ENCODE peak calls at places on chromosomes 6 and 20, in nine cellular contexts. One of them, this sample, is unnamed.

GRCh38 chr20:208937-209566 is 18.0 kb upstream of the DEFB129 start:
- DNase-seq in HCT116: peak; percentile 38
- DNase-seq in GM23338: peak; percentile 60
- DNase-seq in neural progenitor cell: peak; percentile 53
- DNase-seq in OCI-LY7: peak; percentile 53
- DNase-seq in GM23248: peak; percentile 83
- DNase-seq in MM.1S: peak; percentile 55
- DNase-seq in SK-N-SH: peak; percentile 41
- DNase-seq in hepatocyte: peak; percentile 65
- DNase-seq in this sample: peak; percentile 78

GRCh38 chr6:133757330-133757729 is 131.6 kb upstream of the TCF21 start:
- DNase-seq in HCT116: no peak
- DNase-seq in GM23338: no peak
- DNase-seq in neural progenitor cell: no peak
- DNase-seq in OCI-LY7: no peak
- DNase-seq in GM23248: peak; percentile 37
- DNase-seq in MM.1S: no peak
- DNase-seq in SK-N-SH: no peak
- DNase-seq in hepatocyte: no peak
- DNase-seq in this sample: no peak

GRCh38 chr6:3289664-3290055 is 30.9 kb downstream of the PSMG4 start:
- DNase-seq in HCT116: no peak
- DNase-seq in GM23338: no peak
- DNase-seq in neural progenitor cell: no peak
- DNase-seq in OCI-LY7: no peak
- DNase-seq in GM23248: no peak
- DNase-seq in MM.1S: no peak
- DNase-seq in SK-N-SH: no peak
- DNase-seq in hepatocyte: no peak
- DNase-seq in this sample: no peak

GRCh38 chr6:145151624-145152023 is 583.7 kb downstream of the EPM2A start:
- DNase-seq in HCT116: no peak
- DNase-seq in GM23338: no peak
- DNase-seq in neural progenitor cell: no peak
- DNase-seq in OCI-LY7: no peak
- DNase-seq in GM23248: no peak
- DNase-seq in MM.1S: no peak
- DNase-seq in SK-N-SH: no peak
- DNase-seq in hepatocyte: no peak
- DNase-seq in this sample: peak; percentile 47

GRCh38 chr20:43397147-43397546 is 60.5 kb upstream of the SRSF6 start:
- DNase-seq in HCT116: no peak
- DNase-seq in GM23338: no peak
- DNase-seq in neural progenitor cell: no peak
- DNase-seq in OCI-LY7: no peak
- DNase-seq in GM23248: peak; percentile 32
- DNase-seq in MM.1S: no peak
- DNase-seq in SK-N-SH: no peak
- DNase-seq in hepatocyte: no peak
- DNase-seq in this sample: no peak

GRCh38 chr6:16722616-16723015 is 38.6 kb downstream of the ATXN1 start:
- DNase-seq in HCT116: no peak
- DNase-seq in GM23338: no peak
- DNase-seq in neural progenitor cell: no peak
- DNase-seq in OCI-LY7: no peak
- DNase-seq in GM23248: no peak
- DNase-seq in MM.1S: no peak
- DNase-seq in SK-N-SH: no peak
- DNase-seq in hepatocyte: no peak
- DNase-seq in this sample: peak; percentile 73

GRCh38 chr6:132101550-132101949 is 150.4 kb upstream of the CCN2 start:
- DNase-seq in HCT116: no peak
- DNase-seq in GM23338: no peak
- DNase-seq in neural progenitor cell: no peak
- DNase-seq in OCI-LY7: no peak
- DNase-seq in GM23248: no peak
- DNase-seq in MM.1S: no peak
- DNase-seq in SK-N-SH: no peak
- DNase-seq in hepatocyte: no peak
- DNase-seq in this sample: no peak

GRCh38 chr6:38713812-38714211 is 1.3 kb upstream of the DNAH8 start:
- DNase-seq in HCT116: no peak
- DNase-seq in GM23338: peak; percentile 35
- DNase-seq in neural progenitor cell: no peak
- DNase-seq in OCI-LY7: no peak
- DNase-seq in GM23248: no peak
- DNase-seq in MM.1S: peak; percentile 48
- DNase-seq in SK-N-SH: no peak
- DNase-seq in hepatocyte: no peak
- DNase-seq in this sample: peak; percentile 80

GRCh38 chr6:102742033-102742432 is 1348.5 kb downstream of the GRIK2 start:
- DNase-seq in HCT116: no peak
- DNase-seq in GM23338: peak; percentile 30
- DNase-seq in neural progenitor cell: no peak
- DNase-seq in OCI-LY7: no peak
- DNase-seq in GM23248: no peak
- DNase-seq in MM.1S: no peak
- DNase-seq in SK-N-SH: no peak
- DNase-seq in hepatocyte: no peak
- DNase-seq in this sample: peak; percentile 74

GRCh38 chr6:31541059-31541657 is 645 bp downstream of the DDX39B start:
- DNase-seq in HCT116: no peak
- DNase-seq in GM23338: peak; percentile 72
- DNase-seq in neural progenitor cell: peak; percentile 53
- DNase-seq in OCI-LY7: peak; percentile 83
- DNase-seq in GM23248: peak; percentile 81
- DNase-seq in MM.1S: peak; percentile 64
- DNase-seq in SK-N-SH: peak; percentile 52
- DNase-seq in hepatocyte: peak; percentile 74
- DNase-seq in this sample: peak; percentile 37

GRCh38 chr6:82624251-82624650 is 260.6 kb downstream of the TPBG start:
- DNase-seq in HCT116: no peak
- DNase-seq in GM23338: no peak
- DNase-seq in neural progenitor cell: no peak
- DNase-seq in OCI-LY7: no peak
- DNase-seq in GM23248: no peak
- DNase-seq in MM.1S: no peak
- DNase-seq in SK-N-SH: no peak
- DNase-seq in hepatocyte: no peak
- DNase-seq in this sample: no peak

GRCh38 chr6:131693384-131693783 is 7.8 kb downstream of the OR2A4 start:
- DNase-seq in HCT116: no peak
- DNase-seq in GM23338: no peak
- DNase-seq in neural progenitor cell: no peak
- DNase-seq in OCI-LY7: no peak
- DNase-seq in GM23248: no peak
- DNase-seq in MM.1S: no peak
- DNase-seq in SK-N-SH: no peak
- DNase-seq in hepatocyte: no peak
- DNase-seq in this sample: no peak

GRCh38 chr6:155130161-155130853 is 133.5 kb upstream of the CLDN20 start:
- DNase-seq in HCT116: no peak
- DNase-seq in GM23338: no peak
- DNase-seq in neural progenitor cell: no peak
- DNase-seq in OCI-LY7: no peak
- DNase-seq in GM23248: peak; percentile 32
- DNase-seq in MM.1S: no peak
- DNase-seq in SK-N-SH: no peak
- DNase-seq in hepatocyte: no peak
- DNase-seq in this sample: peak; percentile 26

GRCh38 chr6:41469156-41469950 is 76.8 kb upstream of the FOXP4 start:
- DNase-seq in HCT116: no peak
- DNase-seq in GM23338: no peak
- DNase-seq in neural progenitor cell: peak; percentile 47
- DNase-seq in OCI-LY7: no peak
- DNase-seq in GM23248: no peak
- DNase-seq in MM.1S: no peak
- DNase-seq in SK-N-SH: no peak
- DNase-seq in hepatocyte: peak; percentile 5
- DNase-seq in this sample: no peak

DNA sequence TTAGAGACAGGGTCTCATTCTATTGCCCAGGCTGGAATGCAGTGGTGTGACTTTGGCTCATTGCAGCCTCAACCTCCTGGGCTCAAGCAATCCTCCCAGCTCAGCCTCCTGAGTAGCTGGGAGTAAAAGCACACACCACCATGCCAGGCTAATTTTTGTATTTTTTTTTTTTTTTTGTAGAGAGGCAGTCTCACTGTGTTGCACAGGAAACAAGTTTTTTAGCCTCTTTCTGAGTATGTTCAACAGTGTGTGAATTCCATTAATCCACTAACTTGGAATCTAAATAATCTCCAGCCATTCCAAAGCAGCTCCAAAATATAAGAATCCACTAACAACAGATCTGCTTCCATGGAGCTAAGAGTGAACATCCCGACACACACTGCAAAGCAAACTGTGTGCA is 265.1 kb downstream of the HIVEP2 start:
- DNase-seq in HCT116: no peak
- DNase-seq in GM23338: no peak
- DNase-seq in neural progenitor cell: no peak
- DNase-seq in OCI-LY7: no peak
- DNase-seq in GM23248: no peak
- DNase-seq in MM.1S: no peak
- DNase-seq in SK-N-SH: no peak
- DNase-seq in hepatocyte: no peak
- DNase-seq in this sample: no peak
- H3K4me2 ChIP-seq in HCT116: no peak overlapping the region
- H3K4me2 ChIP-seq in GM23338: no peak overlapping the region
- H3K4me2 ChIP-seq in neural progenitor cell: no peak overlapping the region
- H3K4me2 ChIP-seq in OCI-LY7: no peak overlapping the region
- H3K4me2 ChIP-seq in GM23248: peak overlapping the region; percentile 41
- H3K4me2 ChIP-seq in MM.1S: no peak overlapping the region
- H3K4me2 ChIP-seq in SK-N-SH: no peak overlapping the region
- H3K4me2 ChIP-seq in hepatocyte: no peak overlapping the region
- H3K4me2 ChIP-seq in this sample: no peak overlapping the region

DNA sequence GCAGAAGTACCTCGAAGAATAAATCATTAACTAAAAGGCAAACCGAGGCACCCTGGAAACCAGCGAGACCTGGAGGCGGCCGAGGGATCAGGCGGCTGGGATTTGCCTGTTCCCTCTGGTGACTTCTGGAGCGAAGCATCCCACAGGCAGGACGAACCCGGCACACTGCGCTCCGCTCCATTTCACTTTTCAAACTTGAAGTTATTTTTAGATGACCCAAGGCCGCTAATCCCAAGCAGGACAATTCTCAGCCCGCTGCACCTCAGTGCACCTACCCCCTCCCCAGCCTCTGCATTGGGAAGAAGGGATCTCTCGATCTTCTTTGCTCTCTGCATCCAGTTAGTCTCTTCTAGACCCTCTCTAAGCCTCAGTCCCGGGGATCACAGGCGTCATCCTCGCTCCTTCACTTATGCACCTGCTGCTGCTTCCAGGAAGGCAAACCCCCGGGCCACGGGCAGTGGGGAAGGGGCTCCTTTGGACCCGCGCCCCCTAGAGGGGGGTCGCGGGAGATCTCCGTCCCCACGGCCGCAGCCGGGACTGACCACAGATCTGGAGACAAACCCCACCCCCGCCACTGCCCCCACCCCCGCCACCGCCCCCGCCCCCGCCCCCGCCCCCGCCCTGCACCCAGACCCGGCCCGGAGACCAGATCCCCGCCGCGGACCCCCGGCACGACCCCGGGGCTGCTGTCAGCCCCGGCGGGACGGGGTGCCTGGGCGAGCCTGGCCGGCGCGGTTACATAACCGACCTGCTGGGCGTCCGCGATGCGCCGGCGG is 636 bp downstream of the RCAN2 start:
- DNase-seq in HCT116: no peak
- DNase-seq in GM23338: peak; percentile 80
- DNase-seq in neural progenitor cell: peak; percentile 87
- DNase-seq in OCI-LY7: peak; percentile 25
- DNase-seq in GM23248: peak; percentile 70
- DNase-seq in MM.1S: no peak
- DNase-seq in SK-N-SH: peak; percentile 73
- DNase-seq in hepatocyte: peak; percentile 37
- DNase-seq in this sample: no peak
- TF ChIP-seq EZH2phosphoT487 in HCT116: no peak
- TF ChIP-seq EZH2phosphoT487 in GM23338: no peak
- TF ChIP-seq EZH2phosphoT487 in neural progenitor cell: no peak
- TF ChIP-seq EZH2phosphoT487 in OCI-LY7: no peak
- TF ChIP-seq EZH2phosphoT487 in GM23248: no peak
- TF ChIP-seq EZH2phosphoT487 in MM.1S: no peak
- TF ChIP-seq EZH2phosphoT487 in SK-N-SH: no peak
- TF ChIP-seq EZH2phosphoT487 in hepatocyte: no peak
- TF ChIP-seq EZH2phosphoT487 in this sample: no peak

DNA sequence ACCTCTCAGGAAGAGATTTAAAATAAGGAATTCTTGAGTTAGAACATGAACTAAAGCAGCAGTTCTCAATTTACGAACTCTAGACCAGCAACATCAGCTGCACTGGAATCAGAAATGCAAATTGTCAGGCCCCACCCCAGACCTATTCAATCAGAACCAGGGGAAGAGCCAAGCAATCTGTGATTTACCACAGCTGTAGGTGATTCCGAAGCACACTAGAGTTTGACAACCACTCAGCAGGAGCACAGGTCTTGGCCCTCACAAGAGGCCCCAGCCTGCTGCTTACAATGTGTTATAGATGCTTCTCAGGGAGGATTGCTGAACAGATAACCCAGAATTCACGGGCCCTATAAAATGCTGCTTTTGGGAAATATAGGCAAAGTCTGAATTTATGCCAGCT is 279.2 kb downstream of the PTPRK start:
- DNase-seq in HCT116: no peak
- DNase-seq in GM23338: peak; percentile 11
- DNase-seq in neural progenitor cell: peak; percentile 3
- DNase-seq in OCI-LY7: no peak
- DNase-seq in GM23248: no peak
- DNase-seq in MM.1S: no peak
- DNase-seq in SK-N-SH: no peak
- DNase-seq in hepatocyte: no peak
- DNase-seq in this sample: no peak
- H2AFZ ChIP-seq in HCT116: no peak overlapping the region
- H2AFZ ChIP-seq in GM23338: no peak overlapping the region
- H2AFZ ChIP-seq in neural progenitor cell: no peak overlapping the region
- H2AFZ ChIP-seq in OCI-LY7: no peak overlapping the region
- H2AFZ ChIP-seq in GM23248: no peak overlapping the region
- H2AFZ ChIP-seq in MM.1S: no peak overlapping the region
- H2AFZ ChIP-seq in SK-N-SH: no peak overlapping the region
- H2AFZ ChIP-seq in hepatocyte: no peak overlapping the region
- H2AFZ ChIP-seq in this sample: no peak overlapping the region

DNA sequence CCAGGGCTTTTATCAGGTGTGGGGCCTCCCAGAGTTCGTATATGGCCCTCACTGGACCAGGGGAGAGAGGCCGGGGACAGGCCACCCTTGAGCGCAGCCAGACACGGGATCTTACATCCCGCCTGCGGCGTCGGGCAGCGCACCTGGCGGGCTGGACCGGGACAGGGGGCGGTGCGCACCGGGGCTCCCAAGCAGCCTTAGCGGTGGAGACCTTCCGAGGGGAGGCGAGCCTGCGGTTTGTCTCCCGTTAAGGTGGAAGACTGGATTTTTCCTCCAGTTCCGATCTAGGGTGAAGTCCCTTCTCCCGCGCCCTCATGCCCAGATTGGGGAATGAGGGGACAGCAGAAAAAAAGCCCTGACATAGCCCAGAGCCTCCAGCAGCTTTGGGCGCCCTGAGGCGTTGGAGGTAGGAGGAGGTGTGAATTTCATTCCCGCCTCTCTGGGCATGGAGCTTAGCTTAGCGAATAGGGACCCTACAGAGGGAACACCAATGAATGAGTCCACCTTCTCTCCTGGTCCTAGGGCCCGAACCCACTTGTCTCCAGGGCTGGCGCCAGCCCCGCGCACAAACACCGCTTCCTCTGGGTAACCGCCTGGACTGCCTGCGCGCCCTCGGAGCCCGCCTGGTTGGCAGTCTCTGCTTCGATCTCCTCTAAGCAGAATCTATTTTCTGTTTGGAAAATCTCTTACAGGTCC is 6.7 kb upstream of the LAMP5 start:
- DNase-seq in HCT116: no peak
- DNase-seq in GM23338: peak; percentile 65
- DNase-seq in neural progenitor cell: no peak
- DNase-seq in OCI-LY7: no peak
- DNase-seq in GM23248: no peak
- DNase-seq in MM.1S: no peak
- DNase-seq in SK-N-SH: peak; percentile 12
- DNase-seq in hepatocyte: no peak
- DNase-seq in this sample: no peak
- H3K4me2 ChIP-seq in HCT116: no peak overlapping the region
- H3K4me2 ChIP-seq in GM23338: peak overlapping the region; percentile 86
- H3K4me2 ChIP-seq in neural progenitor cell: peak overlapping the region; percentile 58
- H3K4me2 ChIP-seq in OCI-LY7: no peak overlapping the region
- H3K4me2 ChIP-seq in GM23248: no peak overlapping the region
- H3K4me2 ChIP-seq in MM.1S: no peak overlapping the region
- H3K4me2 ChIP-seq in SK-N-SH: no peak overlapping the region
- H3K4me2 ChIP-seq in hepatocyte: peak overlapping the region; percentile 49
- H3K4me2 ChIP-seq in this sample: no peak overlapping the region

This sample was measured in PC-3.